ENCODE peak calls at places on chromosomes 11 and 22, in five cellular contexts. A, P, C, B and T are unnamed samples.

GRCh38 chr11:125036933-125037332 is 26.2 kb upstream of the SLC37A2 start:
- DNase-seq in A (peak), P (peak), C (peak), B (no peak), T (no peak)

GRCh38 chr11:11152877-11153276 is 200.2 kb downstream of the CSNK2A3 start:
- DNase-seq in A (no peak), P (no peak), C (no peak), B (no peak), T (no peak)

GRCh38 chr22:32574397-32574796 is 99.8 kb downstream of the FBXO7 start:
- DNase-seq in A (no peak), P (no peak), C (no peak), B (no peak), T (no peak)

GRCh38 chr22:38925571-38926041 is 31.8 kb upstream of the APOBEC3A start:
- DNase-seq in A (no peak), P (peak), C (no peak), B (no peak), T (no peak)

GRCh38 chr22:17695986-17696385 is 57.4 kb downstream of the BCL2L13 start:
- DNase-seq in A (no peak), P (no peak), C (peak), B (no peak), T (no peak)

GRCh38 chr11:121563900-121564822 is 111.4 kb upstream of the SORL1-AS1 start:
- DNase-seq in A (no peak), P (peak), C (peak), B (no peak), T (no peak)

GRCh38 chr11:48081151-48082010 is 101.0 kb downstream of the PTPRJ start:
- DNase-seq in A (no peak), P (peak), C (peak), B (no peak), T (no peak)

GRCh38 chr11:118305726-118306125 is 1.2 kb downstream of the CD3E start:
- DNase-seq in A (no peak), P (no peak), C (no peak), B (no peak), T (no peak)

GRCh38 chr22:37905534-37906363 is at the start of gene MICALL1:
- DNase-seq in A (peak), P (peak), C (peak), B (peak), T (peak)

GRCh38 chr11:131664811-131665210 is 294.4 kb downstream of the NTM start:
- DNase-seq in A (no peak), P (no peak), C (no peak), B (no peak), T (no peak)

GRCh38 chr11:26025680-26026079 is 306.2 kb upstream of the ANO3 start:
- DNase-seq in A (peak), P (no peak), C (peak), B (no peak), T (no peak)

GRCh38 chr11:26028294-26028954 is 303.5 kb upstream of the ANO3 start:
- DNase-seq in A (peak), P (peak), C (peak), B (no peak), T (no peak)

GRCh38 chr11:26030419-26030818 is 301.5 kb upstream of the ANO3 start:
- DNase-seq in A (no peak), P (no peak), C (no peak), B (no peak), T (no peak)

GRCh38 chr11:26027887-26028286 is 304.0 kb upstream of the ANO3 start:
- DNase-seq in A (no peak), P (no peak), C (no peak), B (no peak), T (no peak)
- TF ChIP-seq CTCF in A (no peak), P (no peak), C (no peak), B (no peak), T (no peak)

DNA sequence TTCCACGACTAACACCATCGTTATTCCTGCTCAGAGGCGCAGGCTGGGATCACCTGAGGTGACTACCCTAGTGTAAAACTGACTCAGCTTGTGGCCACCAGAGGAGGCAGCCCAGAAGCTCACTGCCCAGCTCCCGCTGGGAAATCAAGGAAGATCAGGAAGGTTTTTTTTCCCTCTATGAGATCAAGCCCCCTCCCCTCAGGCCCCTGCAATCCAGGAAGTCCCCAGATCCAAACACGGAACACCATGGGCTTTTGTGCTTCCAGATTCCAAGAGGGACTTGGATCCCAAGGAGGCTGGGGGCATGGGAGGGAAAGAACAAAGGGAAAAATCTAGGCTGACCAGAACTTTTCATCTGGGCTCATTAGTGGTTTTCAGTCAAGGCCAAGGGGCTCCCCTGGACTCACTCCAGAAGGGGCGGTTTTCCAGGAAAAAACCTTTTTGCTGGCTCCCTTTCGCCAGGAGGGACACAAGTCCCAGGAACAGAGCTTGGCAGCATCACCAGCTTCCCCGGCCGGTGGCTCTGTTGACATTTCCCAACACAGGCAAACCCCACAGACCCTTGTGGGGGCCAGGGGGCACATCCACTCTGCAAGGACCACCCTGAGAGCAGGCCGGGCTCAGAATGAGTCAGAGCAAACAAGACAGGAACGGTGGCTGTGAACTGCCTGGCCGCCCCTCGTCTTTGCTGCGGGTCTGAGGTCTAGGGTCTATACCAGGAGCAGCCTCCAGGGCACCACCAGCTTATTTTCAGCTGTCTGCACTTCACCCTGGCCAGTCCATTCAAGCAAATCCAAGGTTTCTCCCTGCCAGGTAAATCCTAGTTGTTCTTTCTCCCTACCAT is 36.8 kb downstream of the MYH9 start:
- DNase-seq in A (no peak), P (peak), C (peak), B (no peak), T (no peak)
- TF ChIP-seq CTCF in A (peak), P (no peak), C (peak), B (peak), T (no peak)

DNA sequence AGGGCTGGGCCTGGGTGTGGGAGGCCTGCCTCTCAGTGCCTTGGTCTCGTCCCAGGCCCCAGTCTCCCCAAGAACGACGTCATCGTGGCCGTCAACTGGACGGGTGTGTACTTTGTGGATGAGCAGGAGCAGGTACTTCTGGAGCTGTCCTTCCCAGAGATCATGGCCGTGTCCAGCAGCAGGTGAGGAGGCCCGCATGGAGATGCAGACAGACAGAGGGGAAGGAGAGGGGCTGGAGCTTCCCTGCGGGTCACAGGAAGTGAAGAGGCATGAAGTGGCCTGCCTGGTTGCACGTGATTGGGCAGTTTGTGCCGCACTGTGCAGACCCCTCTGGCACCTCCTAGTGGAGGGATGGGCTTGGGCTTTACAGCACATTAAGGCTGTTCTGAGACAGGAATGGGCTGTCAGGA is 70.4 kb downstream of the MYO7A start:
- DNase-seq in A (peak), P (no peak), C (peak), B (peak), T (peak)
- TF ChIP-seq CTCF in A (peak), P (no peak), C (peak), B (peak), T (peak)

GRCh38 chr22:50576070-50576469 is 2.2 kb downstream of the CPT1B start:
- DNase-seq in A (peak), P (peak), C (peak), B (peak), T (peak)
- TF ChIP-seq CTCF in A (peak), P (peak), C (peak), B (peak), T (no peak)

DNA sequence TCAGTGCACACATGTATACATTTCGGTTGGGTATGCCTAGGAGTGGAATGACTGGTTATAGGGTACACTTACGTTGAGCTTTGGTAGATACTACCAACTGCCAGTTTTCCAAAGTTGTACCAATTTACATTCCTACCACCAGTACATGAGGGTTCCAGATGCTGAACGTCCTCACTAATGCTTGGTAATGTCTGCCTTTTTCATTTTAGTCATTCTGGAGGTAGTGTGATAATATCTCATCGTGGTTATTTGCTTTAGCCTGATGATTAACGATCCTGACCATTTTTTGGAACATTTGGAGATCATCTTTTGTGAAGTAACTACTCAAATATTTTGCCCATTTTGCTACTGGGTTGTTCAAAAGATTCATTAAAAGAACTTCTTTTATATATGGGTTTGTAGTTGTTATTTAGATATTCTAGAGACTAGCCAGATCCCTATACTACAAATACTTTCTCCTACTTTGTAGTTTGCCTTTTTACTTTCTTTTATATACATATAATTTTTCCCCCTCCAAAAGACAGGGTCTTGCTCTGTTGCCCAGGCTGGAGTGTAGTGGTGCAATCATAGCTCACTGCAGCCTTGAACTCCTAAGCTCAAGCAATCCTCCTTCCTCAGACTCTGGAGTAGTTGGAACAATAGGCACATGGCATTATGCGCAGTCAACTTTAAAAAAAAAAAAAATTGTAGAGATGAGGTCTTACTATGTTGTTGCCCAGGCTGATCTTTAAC is 62.1 kb downstream of the RBFOX2 start:
- DNase-seq in A (peak), P (peak), C (no peak), B (no peak), T (no peak)
- TF ChIP-seq CTCF in A (peak), P (peak), C (no peak), B (no peak), T (no peak)

GRCh38 chr11:122755941-122756340 is 82.4 kb upstream of the CRTAM start:
- DNase-seq in A (no peak), P (no peak), C (no peak), B (no peak), T (no peak)

GRCh38 chr11:122756417-122756816 is 81.9 kb upstream of the CRTAM start:
- DNase-seq in A (no peak), P (no peak), C (no peak), B (no peak), T (no peak)

GRCh38 chr11:122758361-122758760 is 79.9 kb upstream of the CRTAM start:
- DNase-seq in A (peak), P (no peak), C (no peak), B (no peak), T (no peak)

GRCh38 chr11:122758974-122759373 is 79.3 kb upstream of the CRTAM start:
- DNase-seq in A (no peak), P (peak), C (no peak), B (no peak), T (no peak)

GRCh38 chr11:122757201-122757600 is 81.1 kb upstream of the CRTAM start:
- DNase-seq in A (no peak), P (no peak), C (no peak), B (no peak), T (no peak)
- TF ChIP-seq CTCF in A (no peak), P (no peak), C (no peak), B (no peak), T (no peak)

DNA sequence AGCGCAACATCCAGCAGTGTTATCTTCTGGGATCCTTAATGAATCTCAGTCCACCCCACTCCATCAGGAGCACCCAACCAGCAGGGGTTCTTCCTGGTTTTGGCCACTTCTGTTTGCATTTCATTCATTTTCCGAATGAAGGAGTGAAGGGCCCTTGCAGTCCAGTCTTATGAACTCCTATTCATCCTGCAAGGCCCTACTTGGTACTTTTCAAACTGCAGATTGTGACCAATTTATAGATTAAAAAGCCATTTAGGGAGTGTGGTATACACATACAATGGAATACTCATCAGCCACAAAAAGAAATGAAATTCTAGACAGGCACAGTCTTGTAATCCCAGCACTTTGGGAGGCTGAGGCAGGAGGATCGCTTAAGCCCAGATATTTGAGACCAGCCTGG is 10.2 kb upstream of the MN1 start:
- DNase-seq in A (no peak), P (no peak), C (no peak), B (no peak), T (no peak)
- TF ChIP-seq CTCF in A (no peak), P (no peak), C (no peak), B (no peak), T (no peak)

GRCh38 chr11:29616611-29617010 is 400.2 kb downstream of the KCNA4 start:
- DNase-seq in A (no peak), P (peak), C (peak), B (no peak), T (no peak)
- TF ChIP-seq CTCF in A (no peak), P (no peak), C (no peak), B (no peak), T (no peak)